ENCODE peak calls at places on chromosomes 5 and 9, in seven cellular contexts. One of them, this sample, is unnamed.

GRCh38 chr5:178551059-178551458 is 39.1 kb downstream of the COL23A1 start:
- DNase-seq in head of caudate nucleus: no peak
- DNase-seq in ovary: no peak
- DNase-seq in AG08396: peak
- DNase-seq in GM10248: no peak
- DNase-seq in ACHN: peak
- DNase-seq in HT1080: no peak
- DNase-seq in this sample: no peak

GRCh38 chr9:83964973-83965349 is 15.1 kb downstream of the HNRNPK start:
- DNase-seq in head of caudate nucleus: no peak
- DNase-seq in ovary: no peak
- DNase-seq in AG08396: no peak
- DNase-seq in GM10248: no peak
- DNase-seq in ACHN: no peak
- DNase-seq in HT1080: no peak
- DNase-seq in this sample: no peak

GRCh38 chr9:27094640-27095039 is 14.4 kb upstream of the TEK start:
- DNase-seq in head of caudate nucleus: no peak
- DNase-seq in ovary: no peak
- DNase-seq in AG08396: peak
- DNase-seq in GM10248: no peak
- DNase-seq in ACHN: no peak
- DNase-seq in HT1080: peak
- DNase-seq in this sample: no peak

GRCh38 chr5:147305147-147305546 is 70.3 kb downstream of the STK32A start:
- DNase-seq in head of caudate nucleus: no peak
- DNase-seq in ovary: no peak
- DNase-seq in AG08396: no peak
- DNase-seq in GM10248: no peak
- DNase-seq in ACHN: no peak
- DNase-seq in HT1080: no peak
- DNase-seq in this sample: no peak

GRCh38 chr9:89440951-89441654 is 56.8 kb downstream of the SEMA4D start:
- DNase-seq in head of caudate nucleus: no peak
- DNase-seq in ovary: no peak
- DNase-seq in AG08396: no peak
- DNase-seq in GM10248: no peak
- DNase-seq in ACHN: no peak
- DNase-seq in HT1080: no peak
- DNase-seq in this sample: peak

GRCh38 chr5:25905646-25906045 is 1132.7 kb downstream of the CDH9 start:
- DNase-seq in head of caudate nucleus: no peak
- DNase-seq in ovary: no peak
- DNase-seq in AG08396: no peak
- DNase-seq in GM10248: no peak
- DNase-seq in ACHN: no peak
- DNase-seq in HT1080: no peak
- DNase-seq in this sample: no peak

GRCh38 chr5:74063346-74063745 is 437.4 kb downstream of the ARHGEF28 start:
- DNase-seq in head of caudate nucleus: no peak
- DNase-seq in ovary: no peak
- DNase-seq in AG08396: no peak
- DNase-seq in GM10248: no peak
- DNase-seq in ACHN: no peak
- DNase-seq in HT1080: no peak
- DNase-seq in this sample: no peak

GRCh38 chr9:116471093-116471906 is 215.8 kb upstream of the TRIM32 start:
- DNase-seq in head of caudate nucleus: no peak
- DNase-seq in ovary: peak
- DNase-seq in AG08396: no peak
- DNase-seq in GM10248: no peak
- DNase-seq in ACHN: no peak
- DNase-seq in HT1080: no peak
- DNase-seq in this sample: peak

GRCh38 chr5:157819502-157820125 is 39.3 kb downstream of the CLINT1 start:
- DNase-seq in head of caudate nucleus: no peak
- DNase-seq in ovary: no peak
- DNase-seq in AG08396: no peak
- DNase-seq in GM10248: no peak
- DNase-seq in ACHN: no peak
- DNase-seq in HT1080: no peak
- DNase-seq in this sample: no peak

GRCh38 chr5:43309122-43309521 is 4.1 kb downstream of the HMGCS1 start:
- DNase-seq in head of caudate nucleus: no peak
- DNase-seq in ovary: no peak
- DNase-seq in AG08396: no peak
- DNase-seq in GM10248: no peak
- DNase-seq in ACHN: no peak
- DNase-seq in HT1080: no peak
- DNase-seq in this sample: no peak

GRCh38 chr5:181203842-181204560 is 995 bp downstream of the TRIM7 start:
- DNase-seq in head of caudate nucleus: no peak
- DNase-seq in ovary: no peak
- DNase-seq in AG08396: no peak
- DNase-seq in GM10248: no peak
- DNase-seq in ACHN: no peak
- DNase-seq in HT1080: no peak
- DNase-seq in this sample: no peak

This sample was measured in testis.